ENCODE peak calls at places on chromosome 18, in ten cellular contexts. W, C, T, X, K, N, H, S, Q and Y are unnamed samples.

GRCh38 chr18:56900195-56901094 is 246.4 kb upstream of the BOD1L2 start:
- DNase-seq in S (no peak), W (no peak), K (no peak), X (no peak), T (no peak), H (no peak), Q (no peak), C (no peak), N (no peak), Y (no peak)

GRCh38 chr18:44681611-44682010 is 923 bp downstream of the SETBP1 start:
- DNase-seq in N (no peak), X (no peak), Q (no peak), T (no peak), K (no peak), H (no peak), C (no peak), W (no peak), S (no peak), Y (no peak)

GRCh38 chr18:24860978-24861680 is 400.7 kb downstream of the HRH4 start:
- DNase-seq in T (no peak), K (no peak), N (peak; percentile 22), X (no peak), Q (no peak), W (no peak), C (no peak), S (no peak), H (no peak), Y (no peak)

GRCh38 chr18:77208969-77209368 is 40.7 kb upstream of the GALR1 start:
- DNase-seq in W (no peak), S (no peak), X (no peak), H (no peak), Q (peak; percentile 19), K (peak; percentile 78), C (no peak), T (no peak), N (no peak), Y (no peak)

GRCh38 chr18:59488899-59489298 is 129.8 kb upstream of the LMAN1 start:
- DNase-seq in T (no peak), H (no peak), W (no peak), Q (no peak), N (no peak), S (no peak), C (no peak), K (no peak), X (no peak), Y (no peak)

GRCh38 chr18:66621816-66622576 is 18.1 kb upstream of the CDH19 start:
- DNase-seq in T (peak; percentile 8), C (no peak), H (no peak), S (no peak), W (no peak), N (no peak), X (no peak), Q (no peak), K (no peak), Y (no peak)

GRCh38 chr18:79900610-79901570 is 50.6 kb downstream of the SLC66A2 start:
- DNase-seq in N (no peak), K (no peak), W (no peak), S (no peak), C (no peak), H (no peak), Q (no peak), T (no peak), X (no peak), Y (no peak)

GRCh38 chr18:76783786-76784484 is 38.4 kb upstream of the ZNF236 start:
- DNase-seq in S (no peak), Q (no peak), N (no peak), W (no peak), T (no peak), C (no peak), X (no peak), K (no peak), H (no peak), Y (no peak)

GRCh38 chr18:31672628-31673027 is 11.8 kb downstream of the B4GALT6 start:
- DNase-seq in W (no peak), T (no peak), N (no peak), X (no peak), S (no peak), K (no peak), H (no peak), Q (no peak), C (no peak), Y (no peak)

GRCh38 chr18:50886914-50887313 is 8.0 kb downstream of the ME2 start:
- DNase-seq in T (no peak), Q (no peak), C (no peak), K (no peak), X (no peak), N (no peak), H (no peak), W (no peak), S (no peak), Y (no peak)

GRCh38 chr18:10705786-10706185 is 180.0 kb downstream of the NAPG start:
- DNase-seq in X (no peak), H (no peak), W (no peak), N (no peak), C (no peak), T (no peak), K (no peak), Q (no peak), S (no peak), Y (no peak)